ENCODE peak calls at places on chromosomes 3 and 15, in five cellular contexts. One of them, this sample, is unnamed.

GRCh38 chr15:57784081-57784488 is 77.6 kb downstream of the POLR2M start:
- DNase-seq in stomach: no peak
- DNase-seq in GM06990: no peak
- DNase-seq in kidney epithelial cell: no peak
- DNase-seq in psoas muscle: peak; percentile 21
- DNase-seq in this sample: no peak

GRCh38 chr3:88141458-88142083 is 8.2 kb upstream of the C3orf38 start:
- DNase-seq in stomach: no peak
- DNase-seq in GM06990: no peak
- DNase-seq in kidney epithelial cell: no peak
- DNase-seq in psoas muscle: no peak
- DNase-seq in this sample: no peak

GRCh38 chr3:46280105-46280797 is 38.0 kb downstream of the CCR3 start:
- DNase-seq in stomach: no peak
- DNase-seq in GM06990: no peak
- DNase-seq in kidney epithelial cell: peak; percentile 16
- DNase-seq in psoas muscle: no peak
- DNase-seq in this sample: no peak

GRCh38 chr15:78301326-78301725 is 1.9 kb upstream of the SKIC8 start:
- DNase-seq in stomach: no peak
- DNase-seq in GM06990: peak; percentile 40
- DNase-seq in kidney epithelial cell: no peak
- DNase-seq in psoas muscle: no peak
- DNase-seq in this sample: no peak

GRCh38 chr15:90364251-90364650 is 12.2 kb downstream of the ZNF774 start:
- DNase-seq in stomach: no peak
- DNase-seq in GM06990: no peak
- DNase-seq in kidney epithelial cell: peak; percentile 87
- DNase-seq in psoas muscle: no peak
- DNase-seq in this sample: no peak

GRCh38 chr3:16448691-16449090 is 64.8 kb downstream of the RFTN1 start:
- DNase-seq in stomach: peak; percentile 31
- DNase-seq in GM06990: no peak
- DNase-seq in kidney epithelial cell: peak; percentile 63
- DNase-seq in psoas muscle: peak; percentile 78
- DNase-seq in this sample: peak; percentile 38

GRCh38 chr3:99901200-99901926 is 83.7 kb downstream of the CMSS1 start:
- DNase-seq in stomach: no peak
- DNase-seq in GM06990: peak; percentile 17
- DNase-seq in kidney epithelial cell: no peak
- DNase-seq in psoas muscle: no peak
- DNase-seq in this sample: no peak

GRCh38 chr3:122916084-122916483 is 111.5 kb downstream of the SEMA5B start:
- DNase-seq in stomach: no peak
- DNase-seq in GM06990: no peak
- DNase-seq in kidney epithelial cell: no peak
- DNase-seq in psoas muscle: no peak
- DNase-seq in this sample: no peak

GRCh38 chr15:51861557-51862350 is 32.3 kb downstream of the TMOD3 start:
- DNase-seq in stomach: no peak
- DNase-seq in GM06990: no peak
- DNase-seq in kidney epithelial cell: no peak
- DNase-seq in psoas muscle: no peak
- DNase-seq in this sample: no peak

GRCh38 chr3:33134026-33134625 is 20.3 kb downstream of the CRTAP start:
- DNase-seq in stomach: no peak
- DNase-seq in GM06990: no peak
- DNase-seq in kidney epithelial cell: peak; percentile 5
- DNase-seq in psoas muscle: no peak
- DNase-seq in this sample: no peak

GRCh38 chr3:128073185-128073725 is 21.0 kb downstream of the SEC61A1 start:
- DNase-seq in stomach: no peak
- DNase-seq in GM06990: no peak
- DNase-seq in kidney epithelial cell: no peak
- DNase-seq in psoas muscle: no peak
- DNase-seq in this sample: no peak

GRCh38 chr15:101014921-101015841 is 96.0 kb downstream of the LRRK1 start:
- DNase-seq in stomach: peak; percentile 79
- DNase-seq in GM06990: no peak
- DNase-seq in kidney epithelial cell: no peak
- DNase-seq in psoas muscle: peak; percentile 69
- DNase-seq in this sample: no peak

GRCh38 chr15:99435138-99435695 is 130.6 kb upstream of the MEF2A start:
- DNase-seq in stomach: peak; percentile 79
- DNase-seq in GM06990: no peak
- DNase-seq in kidney epithelial cell: no peak
- DNase-seq in psoas muscle: no peak
- DNase-seq in this sample: peak; percentile 94

GRCh38 chr3:57646723-57647122 is 46.2 kb downstream of the DENND6A start:
- DNase-seq in stomach: no peak
- DNase-seq in GM06990: no peak
- DNase-seq in kidney epithelial cell: no peak
- DNase-seq in psoas muscle: no peak
- DNase-seq in this sample: no peak

GRCh38 chr15:65371976-65372786 is 5.6 kb downstream of the IGDCC3 start:
- DNase-seq in stomach: no peak
- DNase-seq in GM06990: no peak
- DNase-seq in kidney epithelial cell: no peak
- DNase-seq in psoas muscle: no peak
- DNase-seq in this sample: no peak

DNA sequence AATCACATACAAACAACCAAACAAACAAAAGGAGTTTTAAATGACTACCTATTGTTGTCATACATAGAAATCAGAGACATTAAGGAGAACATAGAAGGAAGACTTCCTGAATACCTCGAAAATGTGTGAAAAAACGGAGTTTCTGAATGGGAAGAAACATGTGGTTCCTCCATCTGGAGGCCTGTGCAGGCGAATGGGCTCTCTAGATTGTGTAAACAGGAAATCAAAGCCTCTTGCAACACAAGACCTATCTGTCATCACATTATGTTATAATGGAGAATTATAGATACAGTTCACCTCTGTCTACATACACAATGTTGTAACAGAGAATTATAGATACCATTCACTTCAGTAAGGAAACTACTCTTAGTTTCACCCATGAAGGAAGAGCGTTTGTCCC is 44.1 kb downstream of the RUBCN start:
- DNase-seq in stomach: no peak
- DNase-seq in GM06990: no peak
- DNase-seq in kidney epithelial cell: no peak
- DNase-seq in psoas muscle: no peak
- DNase-seq in this sample: no peak
- H3K36me3 ChIP-seq in stomach: peaks cover 99% of the 10 kb centered on the region
- H3K36me3 ChIP-seq in GM06990: peaks cover 39% of the 10 kb centered on the region
- H3K36me3 ChIP-seq in kidney epithelial cell: no peaks in the 10 kb centered on the region
- H3K36me3 ChIP-seq in psoas muscle: peaks cover 99% of the 10 kb centered on the region
- H3K36me3 ChIP-seq in this sample: peaks cover 3% of the 10 kb centered on the region

GRCh38 chr3:8485141-8485840 is 16.3 kb upstream of the LMCD1 start:
- DNase-seq in stomach: no peak
- DNase-seq in GM06990: no peak
- DNase-seq in kidney epithelial cell: no peak
- DNase-seq in psoas muscle: no peak
- DNase-seq in this sample: no peak
- H3K36me3 ChIP-seq in stomach: no peaks in the 10 kb centered on the region
- H3K36me3 ChIP-seq in GM06990: no peaks in the 10 kb centered on the region
- H3K36me3 ChIP-seq in kidney epithelial cell: no peaks in the 10 kb centered on the region
- H3K36me3 ChIP-seq in psoas muscle: no peaks in the 10 kb centered on the region
- H3K36me3 ChIP-seq in this sample: no peaks in the 10 kb centered on the region

GRCh38 chr3:10268930-10269329 is 20.7 kb downstream of the TATDN2 start:
- DNase-seq in stomach: no peak
- DNase-seq in GM06990: no peak
- DNase-seq in kidney epithelial cell: no peak
- DNase-seq in psoas muscle: peak; percentile 23
- DNase-seq in this sample: no peak

GRCh38 chr3:10269443-10269842 is 21.2 kb downstream of the TATDN2 start:
- DNase-seq in stomach: no peak
- DNase-seq in GM06990: no peak
- DNase-seq in kidney epithelial cell: no peak
- DNase-seq in psoas muscle: no peak
- DNase-seq in this sample: no peak

GRCh38 chr3:10268116-10268515 is 19.9 kb downstream of the TATDN2 start:
- DNase-seq in stomach: no peak
- DNase-seq in GM06990: no peak
- DNase-seq in kidney epithelial cell: no peak
- DNase-seq in psoas muscle: no peak
- DNase-seq in this sample: no peak

GRCh38 chr3:10263549-10264363 is 15.5 kb downstream of the TATDN2 start:
- DNase-seq in stomach: no peak
- DNase-seq in GM06990: peak; percentile 24
- DNase-seq in kidney epithelial cell: no peak
- DNase-seq in psoas muscle: no peak
- DNase-seq in this sample: no peak

GRCh38 chr3:10265833-10266232 is 17.6 kb downstream of the TATDN2 start:
- DNase-seq in stomach: no peak
- DNase-seq in GM06990: no peak
- DNase-seq in kidney epithelial cell: no peak
- DNase-seq in psoas muscle: no peak
- DNase-seq in this sample: no peak
- H3K36me3 ChIP-seq in stomach: peaks cover 84% of the 10 kb centered on the region
- H3K36me3 ChIP-seq in GM06990: peaks cover 29% of the 10 kb centered on the region
- H3K36me3 ChIP-seq in kidney epithelial cell: no peaks in the 10 kb centered on the region
- H3K36me3 ChIP-seq in psoas muscle: peaks cover 39% of the 10 kb centered on the region
- H3K36me3 ChIP-seq in this sample: no peaks in the 10 kb centered on the region

GRCh38 chr3:97959863-97960262 is 12.4 kb downstream of the RIOX2 start:
- DNase-seq in stomach: no peak
- DNase-seq in GM06990: no peak
- DNase-seq in kidney epithelial cell: no peak
- DNase-seq in psoas muscle: no peak
- DNase-seq in this sample: no peak

GRCh38 chr3:97958396-97958795 is 13.8 kb downstream of the RIOX2 start:
- DNase-seq in stomach: no peak
- DNase-seq in GM06990: no peak
- DNase-seq in kidney epithelial cell: no peak
- DNase-seq in psoas muscle: no peak
- DNase-seq in this sample: no peak

GRCh38 chr3:97958796-97959195 is 13.4 kb downstream of the RIOX2 start:
- DNase-seq in stomach: no peak
- DNase-seq in GM06990: no peak
- DNase-seq in kidney epithelial cell: no peak
- DNase-seq in psoas muscle: no peak
- DNase-seq in this sample: no peak

GRCh38 chr3:97961276-97961623 is 11.0 kb downstream of the RIOX2 start:
- DNase-seq in stomach: no peak
- DNase-seq in GM06990: no peak
- DNase-seq in kidney epithelial cell: no peak
- DNase-seq in psoas muscle: no peak
- DNase-seq in this sample: no peak

GRCh38 chr3:97960561-97961275 is 11.5 kb downstream of the RIOX2 start:
- DNase-seq in stomach: no peak
- DNase-seq in GM06990: no peak
- DNase-seq in kidney epithelial cell: no peak
- DNase-seq in psoas muscle: no peak
- DNase-seq in this sample: no peak
- H3K36me3 ChIP-seq in stomach: peaks cover 45% of the 10 kb centered on the region
- H3K36me3 ChIP-seq in GM06990: peaks cover 9% of the 10 kb centered on the region
- H3K36me3 ChIP-seq in kidney epithelial cell: no peaks in the 10 kb centered on the region
- H3K36me3 ChIP-seq in psoas muscle: peaks cover 11% of the 10 kb centered on the region
- H3K36me3 ChIP-seq in this sample: no peaks in the 10 kb centered on the region

DNA sequence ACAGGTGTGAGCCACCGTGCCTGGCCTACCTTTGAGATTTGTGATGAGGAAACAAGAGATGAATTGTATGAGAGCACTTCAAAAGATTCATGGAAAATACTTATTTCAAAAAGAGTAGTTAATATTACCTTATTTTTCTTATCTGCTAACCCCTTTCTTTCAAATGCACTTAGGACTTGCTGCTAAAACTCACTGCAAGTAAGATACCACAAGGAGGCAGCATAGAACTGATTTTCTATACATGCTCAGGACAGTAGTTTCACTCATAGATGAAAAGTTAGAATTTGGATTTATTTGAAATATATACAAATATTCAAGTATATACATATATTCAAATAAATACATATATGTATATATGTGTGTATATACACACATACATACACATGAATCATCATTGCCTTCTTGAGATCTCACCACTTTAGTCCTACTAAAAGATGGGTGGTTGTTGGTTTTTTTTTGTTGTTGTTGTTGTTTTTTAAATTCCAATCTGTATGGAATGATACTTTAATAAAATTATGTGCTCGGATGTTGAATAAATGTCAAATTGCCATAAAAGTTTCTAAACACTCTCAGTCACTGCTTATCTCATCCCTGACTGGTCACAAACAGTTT is 2.4 kb downstream of the CCNDBP1 start:
- DNase-seq in stomach: no peak
- DNase-seq in GM06990: no peak
- DNase-seq in kidney epithelial cell: peak; percentile 50
- DNase-seq in psoas muscle: no peak
- DNase-seq in this sample: no peak
- H3K36me3 ChIP-seq in stomach: peaks cover 46% of the 10 kb centered on the region
- H3K36me3 ChIP-seq in GM06990: peaks cover 10% of the 10 kb centered on the region
- H3K36me3 ChIP-seq in kidney epithelial cell: no peaks in the 10 kb centered on the region
- H3K36me3 ChIP-seq in psoas muscle: peaks cover 37% of the 10 kb centered on the region
- H3K36me3 ChIP-seq in this sample: peaks cover 8% of the 10 kb centered on the region

GRCh38 chr3:142560118-142560517 is 18.4 kb downstream of the ATR start:
- DNase-seq in stomach: no peak
- DNase-seq in GM06990: no peak
- DNase-seq in kidney epithelial cell: no peak
- DNase-seq in psoas muscle: no peak
- DNase-seq in this sample: no peak

GRCh38 chr3:142563491-142563997 is 15.0 kb downstream of the ATR start:
- DNase-seq in stomach: no peak
- DNase-seq in GM06990: no peak
- DNase-seq in kidney epithelial cell: peak; percentile 26
- DNase-seq in psoas muscle: no peak
- DNase-seq in this sample: no peak

GRCh38 chr3:142568393-142569017 is 10.0 kb downstream of the ATR start:
- DNase-seq in stomach: no peak
- DNase-seq in GM06990: peak; percentile 6
- DNase-seq in kidney epithelial cell: no peak
- DNase-seq in psoas muscle: no peak
- DNase-seq in this sample: no peak

DNA sequence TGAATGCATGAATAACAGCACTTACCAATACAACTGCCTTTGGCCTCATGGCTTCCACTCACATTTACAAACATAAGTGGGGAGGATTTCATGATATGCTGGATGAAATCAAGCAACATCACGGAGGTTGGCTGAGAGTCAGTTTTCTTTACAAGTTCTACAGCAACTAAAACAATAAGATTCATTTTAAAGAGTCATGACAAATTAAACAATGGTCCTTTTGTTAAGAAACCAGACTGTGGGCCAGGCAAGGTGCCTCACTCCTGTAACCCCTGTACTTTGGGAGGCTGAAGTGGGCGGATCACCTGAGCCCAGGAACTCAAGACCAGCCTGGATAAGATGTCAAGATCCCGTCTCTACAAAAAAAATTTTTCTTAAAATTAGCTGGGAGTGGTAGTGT is 12.4 kb downstream of the ATR start:
- DNase-seq in stomach: no peak
- DNase-seq in GM06990: no peak
- DNase-seq in kidney epithelial cell: no peak
- DNase-seq in psoas muscle: no peak
- DNase-seq in this sample: no peak
- H3K36me3 ChIP-seq in stomach: peaks cover 54% of the 10 kb centered on the region
- H3K36me3 ChIP-seq in GM06990: peaks cover 3% of the 10 kb centered on the region
- H3K36me3 ChIP-seq in kidney epithelial cell: no peaks in the 10 kb centered on the region
- H3K36me3 ChIP-seq in psoas muscle: peaks cover 55% of the 10 kb centered on the region
- H3K36me3 ChIP-seq in this sample: no peaks in the 10 kb centered on the region

GRCh38 chr3:129432036-129432435 is 3.6 kb upstream of the EFCAB12 start:
- DNase-seq in stomach: no peak
- DNase-seq in GM06990: no peak
- DNase-seq in kidney epithelial cell: no peak
- DNase-seq in psoas muscle: no peak
- DNase-seq in this sample: no peak
- H3K36me3 ChIP-seq in stomach: peaks cover 64% of the 10 kb centered on the region
- H3K36me3 ChIP-seq in GM06990: peaks cover 9% of the 10 kb centered on the region
- H3K36me3 ChIP-seq in kidney epithelial cell: no peaks in the 10 kb centered on the region
- H3K36me3 ChIP-seq in psoas muscle: peaks cover 73% of the 10 kb centered on the region
- H3K36me3 ChIP-seq in this sample: peaks cover 8% of the 10 kb centered on the region

GRCh38 chr3:15049584-15049983 is 15.5 kb downstream of the MRPS25 start:
- DNase-seq in stomach: no peak
- DNase-seq in GM06990: no peak
- DNase-seq in kidney epithelial cell: no peak
- DNase-seq in psoas muscle: no peak
- DNase-seq in this sample: no peak
- H3K36me3 ChIP-seq in stomach: peaks cover 96% of the 10 kb centered on the region
- H3K36me3 ChIP-seq in GM06990: peaks cover 32% of the 10 kb centered on the region
- H3K36me3 ChIP-seq in kidney epithelial cell: peaks cover 1% of the 10 kb centered on the region
- H3K36me3 ChIP-seq in psoas muscle: peaks cover 88% of the 10 kb centered on the region
- H3K36me3 ChIP-seq in this sample: no peaks in the 10 kb centered on the region

This sample was measured in mucosa of descending colon.